ENCODE peak calls at places on chromosomes 5 and 9, in six cellular contexts. I is A549, N is H1, S is endothelial cell of umbilical vein, F is HepG2, D is K562. K is an unnamed sample.
A peak's percentile ranks its signal among the peaks of the same experiment; 100 is the strongest.

GRCh38 chr9:98225015-98225442 is 30.4 kb downstream of the TBC1D2 start:
- DNase-seq in I (no peak), N (no peak), S (no peak), F (no peak), D (peak; percentile 98), K (no peak)

GRCh38 chr5:147522435-147522834 is 12.6 kb upstream of the DPYSL3 start:
- DNase-seq in I (no peak), N (no peak), S (peak; percentile 87), F (no peak), D (no peak), K (no peak)

GRCh38 chr5:115939059-115939458 is 23.2 kb upstream of the LVRN start:
- DNase-seq in I (no peak), N (no peak), S (no peak), F (no peak), D (no peak), K (no peak)

GRCh38 chr5:123802298-123802951 is 290.4 kb downstream of the CSNK1G3 start:
- DNase-seq in I (no peak), N (no peak), S (no peak), F (no peak), D (no peak), K (no peak)

GRCh38 chr5:82106207-82106606 is 134.4 kb downstream of the ATG10 start:
- DNase-seq in I (no peak), N (no peak), S (no peak), F (peak; percentile 19), D (no peak), K (no peak)

GRCh38 chr5:7629559-7629958 is 221.4 kb downstream of the CFAP90 start:
- DNase-seq in I (no peak), N (no peak), S (no peak), F (no peak), D (no peak), K (no peak)

GRCh38 chr9:16615451-16615850 is 255.0 kb downstream of the BNC2 start:
- DNase-seq in I (no peak), N (no peak), S (peak; percentile 90), F (no peak), D (no peak), K (no peak)

GRCh38 chr9:114902773-114903589 is 27.4 kb downstream of the TNFSF8 start:
- DNase-seq in I (no peak), N (no peak), S (no peak), F (no peak), D (no peak), K (no peak)

GRCh38 chr5:128424672-128425071 is 113.4 kb downstream of the FBN2 start:
- DNase-seq in I (no peak), N (no peak), S (peak; percentile 12), F (no peak), D (no peak), K (no peak)

GRCh38 chr9:109248133-109248581 is 72.7 kb downstream of the EPB41L4B start:
- DNase-seq in I (peak; percentile 46), N (peak; percentile 34), S (no peak), F (peak; percentile 79), D (no peak), K (no peak)

GRCh38 chr9:77751341-77752091 is 103.4 kb upstream of the GNA14 start:
- DNase-seq in I (peak; percentile 13), N (no peak), S (peak; percentile 85), F (peak; percentile 35), D (peak; percentile 9), K (no peak)

GRCh38 chr5:159965031-159965837 is 43.7 kb upstream of the TTC1 start:
- DNase-seq in I (peak; percentile 36), N (peak; percentile 85), S (peak; percentile 37), F (peak; percentile 20), D (peak; percentile 15), K (peak; percentile 82)

GRCh38 chr5:132674671-132675506 is 1.1 kb downstream of the IL4 start:
- DNase-seq in I (peak; percentile 31), N (no peak), S (peak; percentile 76), F (peak; percentile 24), D (no peak), K (no peak)

GRCh38 chr9:706606-707451 is 134.7 kb upstream of the DMRT1 start:
- DNase-seq in I (no peak), N (peak; percentile 66), S (peak; percentile 68), F (peak; percentile 85), D (peak; percentile 13), K (peak; percentile 64)

GRCh38 chr5:107853031-107853430 is 182.3 kb upstream of the EFNA5 start:
- DNase-seq in I (no peak), N (no peak), S (no peak), F (no peak), D (no peak), K (no peak)

GRCh38 chr5:149750596-149750995 is 20.5 kb downstream of the PPARGC1B start:
- DNase-seq in I (no peak), N (no peak), S (no peak), F (no peak), D (no peak), K (no peak)

GRCh38 chr5:72108200-72109050 is 1.1 kb downstream of the MAP1B start:
- DNase-seq in I (peak; percentile 61), N (peak; percentile 86), S (peak; percentile 81), F (peak; percentile 34), D (peak; percentile 80), K (peak; percentile 85)

GRCh38 chr9:134068742-134069535 is 1.1 kb upstream of the BRD3 start:
- DNase-seq in I (no peak), N (no peak), S (peak; percentile 57), F (no peak), D (no peak), K (no peak)

GRCh38 chr9:29974197-29974596 is 2400.9 kb upstream of the C9orf72 start:
- DNase-seq in I (no peak), N (no peak), S (no peak), F (no peak), D (no peak), K (no peak)

GRCh38 chr5:131595088-131596033 is 39.7 kb downstream of the RAPGEF6 start:
- DNase-seq in I (no peak), N (no peak), S (no peak), F (no peak), D (no peak), K (no peak)

GRCh38 chr5:176810084-176810597 is at the start of gene UNC5A:
- DNase-seq in I (no peak), N (peak; percentile 93), S (peak; percentile 16), F (no peak), D (peak; percentile 93), K (peak; percentile 73)

GRCh38 chr9:134518004-134518606 is 123.5 kb upstream of the COL5A1 start:
- DNase-seq in I (no peak), N (no peak), S (no peak), F (no peak), D (no peak), K (peak; percentile 42)

GRCh38 chr5:14322437-14323187 is 179.5 kb downstream of the TRIO start:
- DNase-seq in I (no peak), N (no peak), S (no peak), F (no peak), D (no peak), K (no peak)

GRCh38 chr5:112735702-112736101 is 2.0 kb upstream of the APC start:
- DNase-seq in I (no peak), N (no peak), S (peak; percentile 49), F (no peak), D (no peak), K (no peak)

GRCh38 chr5:97192580-97193421 is 9.8 kb upstream of the RIOK2 start:
- DNase-seq in I (no peak), N (no peak), S (no peak), F (no peak), D (no peak), K (peak; percentile 23)

GRCh38 chr5:14660836-14661235 is 3.7 kb upstream of the OTULIN start:
- DNase-seq in I (no peak), N (no peak), S (no peak), F (no peak), D (no peak), K (no peak)

GRCh38 chr5:57675236-57675635 is 192.6 kb upstream of the ACTBL2 start:
- DNase-seq in I (no peak), N (no peak), S (no peak), F (no peak), D (no peak), K (no peak)

GRCh38 chr9:132005896-132006295 is 73.8 kb downstream of the MED27 start:
- DNase-seq in I (no peak), N (no peak), S (no peak), F (no peak), D (no peak), K (no peak)

GRCh38 chr9:132006657-132007370 is 72.9 kb downstream of the MED27 start:
- DNase-seq in I (no peak), N (no peak), S (no peak), F (no peak), D (no peak), K (no peak)

GRCh38 chr9:132008871-132009812 is 70.5 kb downstream of the MED27 start:
- DNase-seq in I (peak; percentile 48), N (no peak), S (no peak), F (peak; percentile 63), D (no peak), K (no peak)

GRCh38 chr9:132007371-132007701 is 72.3 kb downstream of the MED27 start:
- DNase-seq in I (no peak), N (no peak), S (no peak), F (no peak), D (no peak), K (no peak)

GRCh38 chr9:132008184-132008781 is 71.4 kb downstream of the MED27 start:
- DNase-seq in I (peak; percentile 72), N (no peak), S (no peak), F (no peak), D (no peak), K (no peak)
- TF ChIP-seq JUN in I (peak; percentile 84), N (no peak), S (no peak), F (no peak), D (no peak), K (no peak)

DNA sequence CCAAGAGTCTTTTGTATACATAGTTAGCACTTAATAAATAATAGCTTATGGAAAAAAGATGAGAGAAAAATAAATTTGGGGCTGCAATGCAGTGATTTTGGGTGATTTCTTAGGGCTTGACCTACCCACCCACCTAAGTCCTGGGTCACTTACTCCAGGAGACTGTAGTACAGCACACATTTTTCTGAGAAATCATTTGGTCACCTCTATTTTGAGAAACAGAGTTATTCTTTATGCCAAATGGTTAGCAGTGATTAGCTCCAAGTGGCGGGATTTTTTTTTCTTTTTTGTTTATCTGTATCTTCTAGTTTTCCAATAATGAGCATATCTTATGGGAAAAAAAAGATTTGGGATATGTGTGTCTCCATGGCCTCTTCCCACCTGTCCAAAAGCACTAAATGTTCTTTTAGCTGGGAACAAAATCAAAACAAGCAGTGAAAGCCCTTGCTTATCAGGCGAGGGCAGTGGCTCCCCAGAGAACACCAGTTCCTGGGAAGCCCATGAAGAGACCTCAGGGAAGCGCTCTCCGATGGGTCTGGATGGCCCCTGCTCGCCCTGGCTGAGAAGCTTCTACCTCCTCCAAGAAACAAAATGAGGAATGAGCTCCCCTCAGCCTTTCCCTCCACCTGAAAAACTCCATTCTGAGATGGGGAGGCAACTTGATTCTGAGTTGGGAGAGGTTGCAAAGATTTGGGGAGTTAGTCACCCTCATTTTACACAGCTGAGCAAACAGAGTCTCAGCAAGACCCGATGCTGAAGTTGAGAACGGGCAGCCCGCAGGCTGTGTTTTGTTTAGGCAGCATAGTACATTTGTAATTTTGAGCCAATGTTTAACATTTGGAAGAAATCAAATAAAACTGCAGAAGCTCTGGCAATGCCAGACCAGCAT is 69.9 kb downstream of the CYFIP2 start:
- DNase-seq in I (no peak), N (no peak), S (no peak), F (no peak), D (no peak), K (no peak)
- TF ChIP-seq JUN in I (no peak), N (no peak), S (no peak), F (no peak), D (no peak), K (no peak)

GRCh38 chr9:110545705-110546104 is 33.8 kb downstream of the SVEP1 start:
- DNase-seq in I (no peak), N (no peak), S (no peak), F (peak; percentile 26), D (no peak), K (no peak)
- TF ChIP-seq JUN in I (no peak), N (no peak), S (no peak), F (no peak), D (no peak), K (no peak)

GRCh38 chr9:94697972-94698581 is 28.4 kb upstream of the AOPEP start:
- DNase-seq in I (no peak), N (no peak), S (no peak), F (peak; percentile 70), D (no peak), K (no peak)
- TF ChIP-seq JUN in I (no peak), N (no peak), S (no peak), F (no peak), D (no peak), K (no peak)